ENCODE peak calls at places on chromosome 11, in eight cellular contexts. P is RWPE1; J is cardiac fibroblast; K is stimulated activated CD8-positive, alpha-beta memory T cell treated with anti-CD3 and anti-CD28 coated beads, Interleukin-4, amount 100 ng/mL, for 24 hours; A is central memory CD8-positive, alpha-beta T cell; L is HEK293T; T is foreskin fibroblast; G is naive thymus-derived CD4-positive, alpha-beta T cell. C is an unnamed sample.

GRCh38 chr11:46336781-46337180 is 10.5 kb upstream of the DGKZ start:
- DNase-seq in P (no peak), J (peak), K (no peak), A (no peak), L (no peak), T (no peak), G (peak), C (no peak)

GRCh38 chr11:81966340-81966739 is 767.3 kb downstream of the FAM181B start:
- DNase-seq in P (no peak), J (no peak), K (no peak), A (no peak), L (no peak), T (no peak), G (no peak), C (no peak)

GRCh38 chr11:117841582-117842031 is 17.1 kb upstream of the FXYD2 start:
- DNase-seq in P (no peak), J (no peak), K (no peak), A (no peak), L (no peak), T (no peak), G (no peak), C (no peak)

GRCh38 chr11:66546368-66546965 is at the start of gene ACTN3:
- DNase-seq in P (no peak), J (no peak), K (no peak), A (no peak), L (no peak), T (no peak), G (no peak), C (no peak)

GRCh38 chr11:19820100-19820499 is 107.5 kb downstream of the NAV2 start:
- DNase-seq in P (no peak), J (no peak), K (no peak), A (no peak), L (no peak), T (no peak), G (no peak), C (no peak)

GRCh38 chr11:78803995-78804394 is 229.3 kb upstream of the NARS2 start:
- DNase-seq in P (no peak), J (no peak), K (no peak), A (no peak), L (no peak), T (no peak), G (no peak), C (no peak)

GRCh38 chr11:121521145-121522042 is 68.6 kb upstream of the SORL1-AS1 start:
- DNase-seq in P (peak), J (no peak), K (no peak), A (no peak), L (no peak), T (no peak), G (no peak), C (no peak)

GRCh38 chr11:130832571-130833432 is 83.5 kb downstream of the SNX19 start:
- DNase-seq in P (no peak), J (peak), K (no peak), A (no peak), L (no peak), T (peak), G (no peak), C (no peak)

GRCh38 chr11:77191823-77192495 is 63.9 kb downstream of the MYO7A start:
- DNase-seq in P (peak), J (peak), K (peak), A (no peak), L (peak), T (no peak), G (peak), C (peak)

GRCh38 chr11:72824020-72824419 is 9.8 kb downstream of the ATG16L2 start:
- DNase-seq in P (no peak), J (no peak), K (no peak), A (no peak), L (no peak), T (no peak), G (no peak), C (no peak)

GRCh38 chr11:95522871-95523270 is 266.7 kb downstream of the FAM76B start:
- DNase-seq in P (peak), J (no peak), K (no peak), A (no peak), L (no peak), T (peak), G (no peak), C (no peak)

GRCh38 chr11:132948252-132948651 is 584.0 kb downstream of the OPCML start:
- DNase-seq in P (no peak), J (no peak), K (no peak), A (no peak), L (no peak), T (no peak), G (no peak), C (no peak)